ENCODE peak calls at places on chromosome 13, in ten cellular contexts. O is HuH-7; Z is kidney glomerular epithelial cell; A is stimulated activated CD8-positive, alpha-beta memory T cell treated with anti-CD3 and anti-CD28 coated beads, Interleukin-15, amount 100 ng/mL, for 4 hours; R is stimulated activated CD4-positive, alpha-beta T cell treated with anti-CD3 and anti-CD28 coated beads, Interleukin-15, amount 100 ng/mL, for 1 hour; I is adrenal gland; Q is left cardiac atrium; D is NAMALWA; S is cardiac fibroblast; H is T-helper 9 cell. W is an unnamed sample.

GRCh38 chr13:78317030-78317429 is 286.3 kb downstream of the POU4F1 start:
- DNase-seq in O (no peak), Z (no peak), A (no peak), R (no peak), I (no peak), Q (no peak), D (peak; percentile 12), S (peak; percentile 38), H (no peak), W (no peak)

GRCh38 chr13:105255472-105255871 is 1280.0 kb downstream of the EFNB2 start:
- DNase-seq in O (no peak), Z (no peak), A (no peak), R (no peak), I (no peak), Q (no peak), D (no peak), S (no peak), H (no peak), W (no peak)

GRCh38 chr13:85148009-85148408 is 651.2 kb downstream of the SLITRK6 start:
- DNase-seq in O (no peak), Z (no peak), A (no peak), R (no peak), I (no peak), Q (no peak), D (no peak), S (no peak), H (no peak), W (no peak)

GRCh38 chr13:37495046-37495445 is 103.5 kb downstream of the POSTN start:
- DNase-seq in O (no peak), Z (no peak), A (no peak), R (no peak), I (no peak), Q (no peak), D (no peak), S (peak; percentile 57), H (no peak), W (no peak)

GRCh38 chr13:110155072-110155471 is 151.9 kb downstream of the COL4A1 start:
- DNase-seq in O (no peak), Z (no peak), A (no peak), R (no peak), I (no peak), Q (no peak), D (no peak), S (no peak), H (no peak), W (no peak)

GRCh38 chr13:72151241-72151640 is 284.2 kb upstream of the DACH1 start:
- DNase-seq in O (no peak), Z (no peak), A (no peak), R (no peak), I (no peak), Q (no peak), D (no peak), S (peak; percentile 56), H (no peak), W (no peak)

GRCh38 chr13:113951246-113951999 is 22.5 kb downstream of the C13orf46 start:
- DNase-seq in O (no peak), Z (peak; percentile 36), A (no peak), R (no peak), I (peak; percentile 86), Q (peak; percentile 90), D (peak; percentile 73), S (peak; percentile 79), H (no peak), W (peak; percentile 90)

GRCh38 chr13:41608111-41608510 is 150.8 kb downstream of the RGCC start:
- DNase-seq in O (no peak), Z (no peak), A (no peak), R (no peak), I (no peak), Q (no peak), D (no peak), S (no peak), H (no peak), W (no peak)

W was measured in right cardiac atrium.